ENCODE peak calls at places on chromosomes 11 and 22, in eight cellular contexts. L, V, O, G, Z, T, P and R are unnamed samples.
A peak's percentile ranks its signal among the peaks of the same experiment; 100 is the strongest.

GRCh38 chr22:46758867-46759290 is 3.6 kb upstream of the TBC1D22A start:
- DNase-seq in L (peak; percentile 87), P (peak; percentile 61), V (peak; percentile 80), O (peak; percentile 71), G (peak; percentile 82), T (no peak), Z (peak; percentile 73), R (no peak)

GRCh38 chr22:44118645-44119315 is 61.9 kb upstream of the PARVG start:
- DNase-seq in O (no peak), Z (no peak), G (no peak), V (no peak), P (no peak), L (no peak), T (no peak), R (no peak)

GRCh38 chr11:17887779-17888178 is 125.1 kb downstream of the SERGEF start:
- DNase-seq in P (no peak), G (no peak), Z (no peak), V (peak; percentile 15), O (no peak), T (no peak), L (peak; percentile 29), R (no peak)

GRCh38 chr22:35552186-35552842 is 11.7 kb downstream of the RASD2 start:
- DNase-seq in P (no peak), O (peak; percentile 93), G (peak; percentile 42), Z (peak; percentile 51), T (no peak), L (no peak), V (peak; percentile 43), R (peak; percentile 42)

GRCh38 chr11:117876341-117877119 is at the start of gene FXYD6:
- DNase-seq in V (peak; percentile 40), Z (peak; percentile 55), L (no peak), G (no peak), O (no peak), T (peak; percentile 77), P (no peak), R (no peak)

GRCh38 chr11:88480217-88480616 is 142.7 kb upstream of the CTSC start:
- DNase-seq in Z (peak; percentile 35), T (no peak), P (peak; percentile 98), O (no peak), V (peak; percentile 93), L (peak; percentile 93), G (peak; percentile 97), R (no peak)

GRCh38 chr11:102241026-102241425 is 76.3 kb upstream of the BIRC3 start:
- DNase-seq in P (peak; percentile 56), T (no peak), G (peak; percentile 28), V (no peak), Z (no peak), L (no peak), O (no peak), R (no peak)

GRCh38 chr11:108929241-108929640 is 264.4 kb downstream of the DDX10 start:
- DNase-seq in O (no peak), L (peak; percentile 97), V (peak; percentile 91), G (peak; percentile 98), T (no peak), Z (no peak), P (peak; percentile 97), R (no peak)

GRCh38 chr11:46105902-46106301 is 15.4 kb downstream of the PHF21A start:
- DNase-seq in V (no peak), L (no peak), P (no peak), Z (no peak), T (no peak), G (no peak), O (no peak), R (no peak)

GRCh38 chr11:111589114-111589513 is 13.1 kb upstream of the SIK2 start:
- DNase-seq in V (no peak), O (no peak), T (no peak), G (no peak), L (no peak), P (no peak), Z (no peak), R (no peak)

GRCh38 chr22:32325416-32325801 is 32.3 kb upstream of the RFPL3 start:
- DNase-seq in V (peak; percentile 26), G (no peak), Z (no peak), L (peak; percentile 3), O (no peak), T (peak; percentile 79), P (no peak), R (no peak)

GRCh38 chr11:46377831-46378230 is 3.6 kb upstream of the MDK start:
- DNase-seq in G (no peak), L (no peak), O (no peak), T (no peak), V (no peak), Z (no peak), P (no peak), R (no peak)

GRCh38 chr11:127683321-127683720 is 682.8 kb upstream of the KIRREL3 start:
- DNase-seq in O (no peak), V (no peak), L (no peak), P (no peak), Z (no peak), T (no peak), G (no peak), R (no peak)

GRCh38 chr11:27353593-27354358 is 9.2 kb downstream of the CCDC34 start:
- DNase-seq in V (peak; percentile 66), P (peak; percentile 53), L (peak; percentile 56), O (no peak), Z (no peak), T (no peak), G (peak; percentile 72), R (no peak)

GRCh38 chr11:75800728-75801361 is 14.2 kb upstream of the UVRAG start:
- DNase-seq in Z (no peak), V (no peak), O (no peak), P (no peak), L (no peak), G (no peak), T (no peak), R (no peak)

GRCh38 chr11:46504817-46505613 is 88.8 kb downstream of the AMBRA1 start:
- DNase-seq in L (no peak), V (no peak), T (no peak), P (peak; percentile 6), Z (no peak), O (no peak), G (peak; percentile 64), R (no peak)

GRCh38 chr11:102452461-102453285 is at the start of gene TMEM123:
- DNase-seq in Z (peak; percentile 75), O (peak; percentile 94), G (peak; percentile 52), L (peak; percentile 57), P (peak; percentile 55), V (peak; percentile 73), T (peak; percentile 86), R (peak; percentile 85)

GRCh38 chr11:2924381-2924780 is 4.8 kb downstream of the PHLDA2 start:
- DNase-seq in G (no peak), O (no peak), V (no peak), P (no peak), T (no peak), L (no peak), Z (no peak), R (no peak)

GRCh38 chr11:69539416-69540117 is 58.1 kb downstream of the LINC01488 start:
- DNase-seq in T (no peak), V (no peak), L (no peak), G (no peak), O (no peak), Z (peak; percentile 36), P (no peak), R (no peak)

GRCh38 chr11:28448186-28448585 is 340.0 kb downstream of the METTL15 start:
- DNase-seq in P (peak; percentile 49), O (no peak), T (no peak), V (no peak), G (no peak), Z (no peak), L (no peak), R (no peak)

GRCh38 chr22:23791737-23792645 is 5.2 kb downstream of the SMARCB1 start:
- DNase-seq in L (no peak), P (no peak), G (no peak), O (no peak), V (no peak), Z (no peak), T (no peak), R (no peak)

GRCh38 chr11:112024178-112024777 is 930 bp upstream of the DLAT start:
- DNase-seq in T (no peak), O (peak; percentile 22), L (no peak), V (no peak), P (no peak), G (no peak), Z (no peak), R (no peak)

GRCh38 chr11:45936655-45937054 is 14.2 kb downstream of the LARGE2 start:
- DNase-seq in P (no peak), L (no peak), G (no peak), Z (no peak), V (no peak), T (no peak), O (no peak), R (no peak)

GRCh38 chr11:94305146-94305545 is 766 bp downstream of the IZUMO1R start:
- DNase-seq in G (peak; percentile 14), P (peak; percentile 8), T (no peak), L (peak; percentile 5), V (peak; percentile 29), O (no peak), Z (no peak), R (no peak)

GRCh38 chr11:46906596-46906995 is 11.8 kb downstream of the LRP4 start:
- DNase-seq in L (no peak), O (no peak), P (no peak), T (no peak), V (no peak), G (no peak), Z (no peak), R (no peak)

GRCh38 chr11:125429174-125429707 is 66.8 kb downstream of the FEZ1 start:
- DNase-seq in G (peak; percentile 64), Z (peak; percentile 50), V (peak; percentile 69), L (peak; percentile 71), T (no peak), O (peak; percentile 77), P (peak; percentile 50), R (no peak)

GRCh38 chr22:46201059-46201757 is 48.9 kb downstream of the CDPF1 start:
- DNase-seq in P (no peak), O (no peak), L (no peak), G (no peak), Z (peak; percentile 40), V (no peak), T (no peak), R (no peak)

GRCh38 chr11:34840736-34841386 is 75.3 kb downstream of the APIP start:
- DNase-seq in V (peak; percentile 36), P (peak; percentile 30), L (peak; percentile 28), Z (peak; percentile 34), T (no peak), O (peak; percentile 27), G (peak; percentile 52), R (no peak)
- TF ChIP-seq CTCF in V (peak; percentile 35), P (peak; percentile 50), L (peak; percentile 46), Z (peak; percentile 34), T (peak; percentile 35), O (peak; percentile 50), G (peak; percentile 56), R (no peak)

GRCh38 chr11:16252373-16252772 is 104.0 kb downstream of the SOX6 start:
- DNase-seq in Z (no peak), V (peak; percentile 6), G (peak; percentile 2), T (no peak), P (peak; percentile 1), L (peak; percentile 13), O (no peak), R (no peak)
- TF ChIP-seq CTCF in Z (no peak), V (peak; percentile 21), G (peak; percentile 9), T (peak; percentile 40), P (peak; percentile 31), L (peak; percentile 20), O (no peak), R (no peak)

GRCh38 chr11:128913806-128914205 is 22.6 kb downstream of the KCNJ5 start:
- DNase-seq in V (no peak), T (no peak), Z (no peak), P (no peak), L (no peak), G (no peak), O (no peak), R (no peak)
- TF ChIP-seq CTCF in V (no peak), T (no peak), Z (no peak), P (no peak), L (no peak), G (no peak), O (no peak), R (no peak)

GRCh38 chr11:39817248-39817647 is 1642.2 kb downstream of the LRRC4C start:
- DNase-seq in T (no peak), V (no peak), L (no peak), O (no peak), Z (no peak), G (no peak), P (no peak), R (no peak)
- TF ChIP-seq CTCF in T (no peak), V (no peak), L (no peak), O (no peak), Z (no peak), G (no peak), P (no peak), R (no peak)